ENCODE peak calls at places on chromosome 6, in five cellular contexts. Y is lower lobe of right lung; L is prostate gland; F is CD8-positive, alpha-beta T cell; W is adrenal gland. C is an unnamed sample.

GRCh38 chr6:132300323-132300949 is 100.8 kb downstream of the MOXD1 start:
- DNase-seq in L (no peak), W (peak; percentile 35), F (no peak), Y (no peak), C (peak; percentile 85)

GRCh38 chr6:87257046-87257445 is 65.3 kb upstream of the SMIM8 start:
- DNase-seq in L (no peak), F (no peak), W (no peak), Y (no peak), C (no peak)

GRCh38 chr6:143700684-143701342 is 23.0 kb downstream of the PHACTR2 start:
- DNase-seq in F (no peak), Y (no peak), L (no peak), W (no peak), C (peak; percentile 84)

GRCh38 chr6:13630499-13630898 is 15.4 kb downstream of the NOL7 start:
- DNase-seq in W (no peak), Y (no peak), L (no peak), F (no peak), C (peak; percentile 13)

GRCh38 chr6:107110200-107110599 is 5.1 kb downstream of the BEND3 start:
- DNase-seq in W (no peak), L (no peak), Y (no peak), F (no peak), C (peak; percentile 41)

GRCh38 chr6:106470316-106470715 is 109.8 kb downstream of the CRYBG1 start:
- DNase-seq in Y (no peak), F (no peak), L (no peak), W (no peak), C (peak; percentile 42)

GRCh38 chr6:1792989-1793388 is 183.3 kb downstream of the FOXC1 start:
- DNase-seq in F (no peak), L (no peak), W (no peak), Y (no peak), C (peak; percentile 33)

GRCh38 chr6:22583927-22584326 is 14.6 kb downstream of the HDGFL1 start:
- DNase-seq in F (no peak), Y (no peak), W (peak; percentile 15), L (no peak), C (no peak)

GRCh38 chr6:148682990-148683389 is 63.8 kb upstream of the UST start:
- DNase-seq in Y (no peak), W (peak; percentile 39), L (no peak), F (no peak), C (no peak)

GRCh38 chr6:45461486-45461885 is 83.8 kb upstream of the SUPT3H start:
- DNase-seq in W (no peak), Y (no peak), L (no peak), F (no peak), C (no peak)

GRCh38 chr6:105384004-105384403 is 18.9 kb downstream of the PREP start:
- DNase-seq in Y (no peak), L (no peak), W (no peak), F (no peak), C (no peak)

GRCh38 chr6:98254624-98255023 is 579.8 kb upstream of the POU3F2 start:
- DNase-seq in Y (no peak), F (no peak), L (no peak), W (no peak), C (no peak)

GRCh38 chr6:66926060-66926459 is 1219.0 kb upstream of the EYS start:
- DNase-seq in Y (no peak), L (no peak), F (no peak), W (no peak), C (peak; percentile 56)
- TF ChIP-seq CTCF in Y (no peak), L (no peak), F (no peak), W (no peak), C (peak; percentile 29)

GRCh38 chr6:160035693-160036330 is 66.9 kb downstream of the IGF2R start:
- DNase-seq in W (no peak), Y (no peak), F (no peak), L (no peak), C (no peak)
- H3K4me3 ChIP-seq in W (no peak overlapping the region), Y (no peak overlapping the region), F (no peak overlapping the region), L (no peak overlapping the region), C (no peak overlapping the region)

DNA sequence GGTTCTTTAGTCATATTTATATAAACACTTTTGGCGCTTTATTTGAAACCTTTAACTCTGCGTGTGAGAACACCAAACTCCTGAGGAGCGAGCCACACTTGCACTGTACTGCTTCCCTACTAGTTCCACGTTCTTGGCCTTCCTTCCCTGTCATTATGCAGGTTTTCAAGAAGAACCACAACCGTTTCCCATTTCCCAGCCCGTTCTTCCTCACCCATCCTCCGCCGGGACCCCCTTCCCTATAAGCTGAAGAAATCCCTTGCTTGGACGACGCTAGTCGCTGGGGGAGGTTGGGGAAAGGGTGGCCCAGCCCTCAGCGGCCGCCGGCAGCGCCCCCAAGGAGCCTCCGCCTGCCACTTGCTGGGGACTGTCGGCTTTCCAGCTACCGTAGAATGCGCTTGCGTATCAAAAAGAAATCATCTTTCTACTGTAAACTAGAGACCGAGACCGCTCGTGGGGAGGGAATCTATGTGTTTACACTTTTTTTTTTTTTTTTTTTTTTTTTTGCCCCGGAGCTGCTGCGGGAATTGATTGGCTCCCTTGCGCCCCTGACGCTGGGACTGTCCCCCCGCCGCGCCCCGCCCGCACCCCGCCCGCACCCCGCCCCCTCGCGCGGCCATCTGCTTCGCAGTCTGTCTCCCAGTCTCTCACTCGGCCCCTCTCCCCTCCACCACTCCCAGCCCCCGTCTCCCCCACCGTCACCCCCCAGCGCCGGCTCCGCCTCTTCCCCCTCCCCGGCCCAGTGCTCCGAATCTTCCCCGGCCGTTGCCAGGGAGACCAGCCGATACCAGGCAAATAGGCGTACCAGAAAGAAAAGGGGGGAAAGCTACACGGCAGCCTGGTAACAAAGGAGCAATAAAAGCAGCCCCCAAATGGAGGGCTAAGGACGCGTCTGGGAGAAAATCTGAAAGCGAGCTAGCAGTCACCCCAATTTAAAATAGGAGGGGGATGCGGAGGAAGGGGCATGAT is 2.3 kb upstream of the MARCKS start:
- DNase-seq in W (peak; percentile 42), F (no peak), L (peak; percentile 71), Y (peak; percentile 70), C (peak; percentile 82)
- TF ChIP-seq CTCF in W (no peak), F (no peak), L (no peak), Y (peak; percentile 24), C (peak; percentile 40)

DNA sequence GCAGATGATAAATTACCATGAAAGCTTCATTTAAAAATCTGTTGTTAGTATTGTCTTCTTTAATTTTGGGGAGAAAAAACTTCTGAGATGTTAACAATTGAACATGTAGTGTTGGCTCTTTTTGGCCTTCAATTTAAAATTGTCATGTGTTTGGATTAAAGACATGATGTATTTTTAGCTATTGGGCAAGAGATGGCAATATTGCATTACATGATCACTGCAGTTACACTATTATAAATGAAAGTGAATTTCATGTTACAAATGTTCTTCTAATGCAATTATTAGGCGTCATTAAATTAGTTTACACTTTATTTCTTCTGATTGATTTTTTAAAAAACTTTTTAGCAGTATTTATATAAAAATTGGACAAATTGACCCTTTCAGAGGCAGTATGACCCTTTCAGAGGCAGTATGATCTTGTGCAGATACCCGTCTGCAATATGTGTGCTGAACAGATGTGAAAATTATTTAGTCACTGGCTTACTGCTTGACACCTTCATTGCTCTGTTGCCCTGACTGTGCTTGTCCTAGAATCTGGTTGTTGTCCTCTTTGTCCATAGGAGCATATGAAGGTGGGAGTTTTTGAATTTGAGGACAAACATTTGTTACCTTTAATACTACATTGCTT is 25.8 kb downstream of the CDKAL1 start:
- DNase-seq in Y (no peak), W (no peak), F (no peak), L (no peak), C (peak; percentile 46)
- H3K4me3 ChIP-seq in Y (no peak overlapping the region), W (no peak overlapping the region), F (no peak overlapping the region), L (no peak overlapping the region), C (no peak overlapping the region)

GRCh38 chr6:165574770-165575549 is 88.1 kb downstream of the PDE10A start:
- DNase-seq in L (no peak), W (no peak), Y (no peak), F (no peak), C (peak; percentile 75)

GRCh38 chr6:165571721-165572132 is 91.3 kb downstream of the PDE10A start:
- DNase-seq in L (no peak), F (no peak), Y (no peak), W (no peak), C (peak; percentile 71)

GRCh38 chr6:165571068-165571682 is 91.9 kb downstream of the PDE10A start:
- DNase-seq in F (no peak), L (no peak), W (no peak), Y (no peak), C (peak; percentile 87)

GRCh38 chr6:165574220-165574619 is 88.8 kb downstream of the PDE10A start:
- DNase-seq in L (no peak), Y (no peak), W (no peak), F (no peak), C (no peak)

DNA sequence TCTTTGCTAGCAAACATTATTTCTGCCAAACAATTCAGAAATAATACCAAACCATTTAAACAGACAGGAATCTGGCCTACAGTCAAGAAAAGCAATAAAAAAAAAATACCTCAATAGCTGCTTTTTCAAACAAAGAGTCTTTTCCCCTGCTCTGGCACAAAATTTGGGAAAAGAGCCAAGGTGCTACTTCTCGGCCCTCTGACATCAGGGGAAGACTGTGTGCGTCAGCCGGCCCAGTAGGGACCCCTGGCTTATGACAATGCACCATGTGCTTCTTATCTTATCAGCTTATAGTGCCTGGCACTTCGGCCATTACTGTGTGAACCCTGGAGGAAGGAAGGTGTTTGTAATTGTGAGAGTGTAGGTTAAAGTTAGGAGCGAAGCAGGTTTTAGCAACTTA is 89.4 kb downstream of the PDE10A start:
- DNase-seq in W (peak; percentile 38), Y (no peak), F (no peak), L (no peak), C (peak; percentile 97)
- TF ChIP-seq CTCF in W (no peak), Y (no peak), F (no peak), L (no peak), C (peak; percentile 4)